ENCODE peak calls at places on chromosomes 6 and 20, in six cellular contexts. One of them, this sample, is unnamed.
A peak's percentile ranks its signal among the peaks of the same experiment; 100 is the strongest.

GRCh38 chr6:34536251-34536958 is 19.7 kb downstream of the SPDEF start:
- DNase-seq in stomach: peak; percentile 90
- DNase-seq in D721Med: no peak
- DNase-seq in neural progenitor cell: no peak
- DNase-seq in activated B cell treated with CpG ODN at 0.5 μM for 24 hours: no peak
- DNase-seq in neural crest cell: no peak
- DNase-seq in this sample: no peak

GRCh38 chr6:131059486-131059885 is 3.6 kb downstream of the EPB41L2 start:
- DNase-seq in stomach: no peak
- DNase-seq in D721Med: no peak
- DNase-seq in neural progenitor cell: no peak
- DNase-seq in activated B cell treated with CpG ODN at 0.5 μM for 24 hours: no peak
- DNase-seq in neural crest cell: no peak
- DNase-seq in this sample: no peak

GRCh38 chr6:113073611-113074191 is 726.6 kb downstream of the RFPL4B start:
- DNase-seq in stomach: no peak
- DNase-seq in D721Med: no peak
- DNase-seq in neural progenitor cell: no peak
- DNase-seq in activated B cell treated with CpG ODN at 0.5 μM for 24 hours: no peak
- DNase-seq in neural crest cell: no peak
- DNase-seq in this sample: no peak

GRCh38 chr20:10388571-10388970 is 45.5 kb downstream of the MKKS start:
- DNase-seq in stomach: no peak
- DNase-seq in D721Med: no peak
- DNase-seq in neural progenitor cell: no peak
- DNase-seq in activated B cell treated with CpG ODN at 0.5 μM for 24 hours: no peak
- DNase-seq in neural crest cell: no peak
- DNase-seq in this sample: no peak

GRCh38 chr20:50296450-50297375 is 106.1 kb downstream of the CEBPB start:
- DNase-seq in stomach: no peak
- DNase-seq in D721Med: no peak
- DNase-seq in neural progenitor cell: no peak
- DNase-seq in activated B cell treated with CpG ODN at 0.5 μM for 24 hours: no peak
- DNase-seq in neural crest cell: no peak
- DNase-seq in this sample: no peak

GRCh38 chr6:123515715-123516114 is 121.0 kb downstream of the TRDN start:
- DNase-seq in stomach: no peak
- DNase-seq in D721Med: no peak
- DNase-seq in neural progenitor cell: no peak
- DNase-seq in activated B cell treated with CpG ODN at 0.5 μM for 24 hours: no peak
- DNase-seq in neural crest cell: no peak
- DNase-seq in this sample: no peak

GRCh38 chr6:113879186-113880096 is 22.3 kb downstream of the MARCKS start:
- DNase-seq in stomach: peak; percentile 54
- DNase-seq in D721Med: no peak
- DNase-seq in neural progenitor cell: peak; percentile 68
- DNase-seq in activated B cell treated with CpG ODN at 0.5 μM for 24 hours: no peak
- DNase-seq in neural crest cell: peak; percentile 30
- DNase-seq in this sample: peak; percentile 36

GRCh38 chr6:12749531-12750379 is 33.2 kb downstream of the PHACTR1 start:
- DNase-seq in stomach: no peak
- DNase-seq in D721Med: peak; percentile 32
- DNase-seq in neural progenitor cell: peak; percentile 71
- DNase-seq in activated B cell treated with CpG ODN at 0.5 μM for 24 hours: no peak
- DNase-seq in neural crest cell: peak; percentile 28
- DNase-seq in this sample: peak; percentile 62

GRCh38 chr20:13857961-13858360 is 73.1 kb downstream of the NDUFAF5 start:
- DNase-seq in stomach: no peak
- DNase-seq in D721Med: no peak
- DNase-seq in neural progenitor cell: no peak
- DNase-seq in activated B cell treated with CpG ODN at 0.5 μM for 24 hours: no peak
- DNase-seq in neural crest cell: no peak
- DNase-seq in this sample: no peak

GRCh38 chr20:38132156-38132909 is 32.7 kb downstream of the TGM2 start:
- DNase-seq in stomach: no peak
- DNase-seq in D721Med: no peak
- DNase-seq in neural progenitor cell: no peak
- DNase-seq in activated B cell treated with CpG ODN at 0.5 μM for 24 hours: no peak
- DNase-seq in neural crest cell: no peak
- DNase-seq in this sample: no peak

GRCh38 chr6:113859349-113860164 is 2.4 kb downstream of the MARCKS start:
- DNase-seq in stomach: peak; percentile 52
- DNase-seq in D721Med: no peak
- DNase-seq in neural progenitor cell: peak; percentile 56
- DNase-seq in activated B cell treated with CpG ODN at 0.5 μM for 24 hours: peak; percentile 45
- DNase-seq in neural crest cell: no peak
- DNase-seq in this sample: no peak

GRCh38 chr6:113449051-113449450 is 408.1 kb upstream of the MARCKS start:
- DNase-seq in stomach: no peak
- DNase-seq in D721Med: no peak
- DNase-seq in neural progenitor cell: no peak
- DNase-seq in activated B cell treated with CpG ODN at 0.5 μM for 24 hours: no peak
- DNase-seq in neural crest cell: no peak
- DNase-seq in this sample: no peak

GRCh38 chr6:96911171-96911570 is 13.4 kb upstream of the KLHL32 start:
- DNase-seq in stomach: no peak
- DNase-seq in D721Med: no peak
- DNase-seq in neural progenitor cell: no peak
- DNase-seq in activated B cell treated with CpG ODN at 0.5 μM for 24 hours: no peak
- DNase-seq in neural crest cell: no peak
- DNase-seq in this sample: no peak

GRCh38 chr6:108441141-108441540 is 119.6 kb upstream of the FOXO3 start:
- DNase-seq in stomach: no peak
- DNase-seq in D721Med: no peak
- DNase-seq in neural progenitor cell: no peak
- DNase-seq in activated B cell treated with CpG ODN at 0.5 μM for 24 hours: no peak
- DNase-seq in neural crest cell: no peak
- DNase-seq in this sample: no peak

GRCh38 chr6:46410330-46410953 is 80.8 kb downstream of the RCAN2 start:
- DNase-seq in stomach: no peak
- DNase-seq in D721Med: no peak
- DNase-seq in neural progenitor cell: peak; percentile 11
- DNase-seq in activated B cell treated with CpG ODN at 0.5 μM for 24 hours: no peak
- DNase-seq in neural crest cell: no peak
- DNase-seq in this sample: no peak

GRCh38 chr6:19691465-19692167 is 145.6 kb upstream of the ID4 start:
- DNase-seq in stomach: no peak
- DNase-seq in D721Med: no peak
- DNase-seq in neural progenitor cell: peak; percentile 83
- DNase-seq in activated B cell treated with CpG ODN at 0.5 μM for 24 hours: no peak
- DNase-seq in neural crest cell: peak; percentile 46
- DNase-seq in this sample: peak; percentile 72

GRCh38 chr6:169420912-169421543 is 167.4 kb upstream of the THBS2 start:
- DNase-seq in stomach: peak; percentile 59
- DNase-seq in D721Med: no peak
- DNase-seq in neural progenitor cell: peak; percentile 75
- DNase-seq in activated B cell treated with CpG ODN at 0.5 μM for 24 hours: no peak
- DNase-seq in neural crest cell: peak; percentile 34
- DNase-seq in this sample: peak; percentile 49

DNA sequence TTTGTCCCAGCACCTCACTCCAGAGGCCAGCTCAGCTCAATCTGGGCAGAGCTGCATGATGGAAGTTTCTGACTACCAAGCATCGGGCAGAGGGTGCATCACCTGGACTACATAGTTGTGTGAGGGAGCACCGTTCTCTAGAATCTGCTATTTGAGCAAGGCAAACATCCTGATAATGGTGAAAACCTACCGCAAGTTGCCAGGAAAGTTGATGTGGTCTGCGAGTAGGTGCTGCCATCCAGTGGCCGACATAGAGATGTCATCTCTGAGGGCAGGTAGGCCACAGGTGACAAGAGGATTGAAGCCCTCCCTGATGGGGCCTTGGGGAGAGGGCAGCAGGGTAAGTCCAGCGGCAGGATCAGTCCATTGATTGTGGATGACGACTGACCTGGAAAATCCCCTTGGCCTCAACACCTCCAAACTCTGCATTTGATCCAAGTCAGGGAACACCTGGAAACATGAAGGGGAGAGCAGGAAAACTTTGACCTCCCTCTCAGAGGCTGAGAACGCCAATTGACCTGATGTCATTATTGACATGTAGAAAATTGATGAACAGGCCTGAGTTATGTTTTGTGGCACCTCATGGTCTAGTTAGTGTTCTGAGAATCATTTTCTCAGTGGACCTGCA is 3.9 kb upstream of the LPA start:
- DNase-seq in stomach: peak; percentile 48
- DNase-seq in D721Med: no peak
- DNase-seq in neural progenitor cell: peak; percentile 52
- DNase-seq in activated B cell treated with CpG ODN at 0.5 μM for 24 hours: no peak
- DNase-seq in neural crest cell: peak; percentile 3
- DNase-seq in this sample: peak; percentile 41
- TF ChIP-seq CTCF in stomach: peak; percentile 35
- TF ChIP-seq CTCF in D721Med: peak; percentile 33
- TF ChIP-seq CTCF in neural progenitor cell: peak; percentile 74
- TF ChIP-seq CTCF in activated B cell treated with CpG ODN at 0.5 μM for 24 hours: no peak
- TF ChIP-seq CTCF in neural crest cell: peak; percentile 63
- TF ChIP-seq CTCF in this sample: peak; percentile 45

GRCh38 chr20:56179051-56179450 is 69.5 kb upstream of the MC3R start:
- DNase-seq in stomach: no peak
- DNase-seq in D721Med: no peak
- DNase-seq in neural progenitor cell: no peak
- DNase-seq in activated B cell treated with CpG ODN at 0.5 μM for 24 hours: no peak
- DNase-seq in neural crest cell: no peak
- DNase-seq in this sample: no peak

GRCh38 chr20:56178219-56178618 is 70.3 kb upstream of the MC3R start:
- DNase-seq in stomach: no peak
- DNase-seq in D721Med: no peak
- DNase-seq in neural progenitor cell: no peak
- DNase-seq in activated B cell treated with CpG ODN at 0.5 μM for 24 hours: no peak
- DNase-seq in neural crest cell: no peak
- DNase-seq in this sample: no peak

GRCh38 chr20:56175884-56176283 is 72.6 kb upstream of the MC3R start:
- DNase-seq in stomach: no peak
- DNase-seq in D721Med: no peak
- DNase-seq in neural progenitor cell: no peak
- DNase-seq in activated B cell treated with CpG ODN at 0.5 μM for 24 hours: no peak
- DNase-seq in neural crest cell: no peak
- DNase-seq in this sample: no peak

DNA sequence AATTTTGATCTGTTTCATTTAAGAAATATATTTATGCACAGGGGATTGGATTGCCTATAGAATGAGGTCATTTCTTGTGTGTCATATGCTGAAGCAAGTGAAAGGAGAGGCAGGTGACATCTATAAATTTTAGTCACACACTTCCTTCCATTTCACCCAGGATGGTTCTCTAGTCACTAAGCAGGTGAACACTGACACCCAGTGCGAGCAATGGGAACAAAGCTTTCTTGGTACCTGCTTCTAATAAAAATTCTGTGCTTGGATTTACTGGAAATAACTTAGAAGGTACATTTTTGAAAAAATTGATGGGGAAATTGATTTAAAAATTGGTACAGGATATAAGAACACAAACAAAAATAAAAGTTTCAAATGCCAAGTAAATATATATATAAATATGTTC is 66.9 kb upstream of the MC3R start:
- DNase-seq in stomach: no peak
- DNase-seq in D721Med: no peak
- DNase-seq in neural progenitor cell: no peak
- DNase-seq in activated B cell treated with CpG ODN at 0.5 μM for 24 hours: no peak
- DNase-seq in neural crest cell: no peak
- DNase-seq in this sample: no peak
- TF ChIP-seq CTCF in stomach: no peak
- TF ChIP-seq CTCF in D721Med: no peak
- TF ChIP-seq CTCF in neural progenitor cell: peak; percentile 32
- TF ChIP-seq CTCF in activated B cell treated with CpG ODN at 0.5 μM for 24 hours: no peak
- TF ChIP-seq CTCF in neural crest cell: no peak
- TF ChIP-seq CTCF in this sample: no peak

GRCh38 chr6:1846611-1847010 is 236.9 kb downstream of the FOXC1 start:
- DNase-seq in stomach: no peak
- DNase-seq in D721Med: no peak
- DNase-seq in neural progenitor cell: no peak
- DNase-seq in activated B cell treated with CpG ODN at 0.5 μM for 24 hours: no peak
- DNase-seq in neural crest cell: no peak
- DNase-seq in this sample: no peak

GRCh38 chr6:1851681-1852456 is 242.2 kb downstream of the FOXC1 start:
- DNase-seq in stomach: no peak
- DNase-seq in D721Med: no peak
- DNase-seq in neural progenitor cell: no peak
- DNase-seq in activated B cell treated with CpG ODN at 0.5 μM for 24 hours: no peak
- DNase-seq in neural crest cell: no peak
- DNase-seq in this sample: no peak

GRCh38 chr6:1850581-1851157 is 241.0 kb downstream of the FOXC1 start:
- DNase-seq in stomach: no peak
- DNase-seq in D721Med: no peak
- DNase-seq in neural progenitor cell: no peak
- DNase-seq in activated B cell treated with CpG ODN at 0.5 μM for 24 hours: no peak
- DNase-seq in neural crest cell: no peak
- DNase-seq in this sample: no peak

GRCh38 chr6:1848752-1849151 is 239.0 kb downstream of the FOXC1 start:
- DNase-seq in stomach: no peak
- DNase-seq in D721Med: no peak
- DNase-seq in neural progenitor cell: no peak
- DNase-seq in activated B cell treated with CpG ODN at 0.5 μM for 24 hours: no peak
- DNase-seq in neural crest cell: no peak
- DNase-seq in this sample: no peak

DNA sequence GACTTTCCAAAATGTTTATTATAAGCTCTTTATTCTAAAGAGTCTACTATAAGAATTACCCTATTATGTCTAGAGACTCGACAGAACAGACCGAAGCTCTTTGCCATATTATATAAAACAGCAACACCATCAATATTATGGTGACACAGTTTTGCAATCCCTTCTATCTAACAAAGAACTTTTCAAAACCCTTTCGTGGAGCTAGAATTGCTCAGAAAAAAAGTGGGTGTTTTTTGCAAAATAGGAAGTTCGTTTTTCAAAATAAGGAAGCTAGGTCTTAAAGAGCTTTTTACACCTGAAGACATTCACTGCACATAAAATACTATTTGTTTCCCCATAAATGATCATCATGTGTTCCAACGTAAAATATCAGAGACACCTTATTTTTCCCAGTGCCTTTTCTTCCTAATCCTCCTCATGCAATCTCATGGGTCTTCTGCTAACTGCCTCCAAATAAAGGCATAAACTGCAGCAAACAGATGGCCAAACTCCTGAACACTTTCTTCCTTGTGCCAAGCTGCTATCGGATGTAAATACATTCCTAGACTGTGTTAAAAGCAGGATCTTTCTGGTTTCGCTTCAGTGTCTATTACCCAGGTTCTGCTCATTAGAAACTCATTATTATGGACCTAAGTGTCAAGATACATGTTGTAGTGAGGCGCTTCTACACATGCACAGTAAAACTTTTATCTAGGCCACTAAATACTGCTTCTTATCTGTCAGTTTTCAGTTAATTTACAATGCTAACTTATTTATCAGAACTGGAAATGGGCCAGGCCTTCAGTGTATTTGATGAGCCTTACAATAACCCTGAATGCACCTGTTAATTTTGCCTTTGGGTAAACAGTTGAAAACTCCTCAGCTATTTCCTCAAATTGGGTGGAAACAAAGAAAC is 240.2 kb downstream of the FOXC1 start:
- DNase-seq in stomach: no peak
- DNase-seq in D721Med: no peak
- DNase-seq in neural progenitor cell: no peak
- DNase-seq in activated B cell treated with CpG ODN at 0.5 μM for 24 hours: no peak
- DNase-seq in neural crest cell: no peak
- DNase-seq in this sample: no peak
- TF ChIP-seq CTCF in stomach: no peak
- TF ChIP-seq CTCF in D721Med: no peak
- TF ChIP-seq CTCF in neural progenitor cell: no peak
- TF ChIP-seq CTCF in activated B cell treated with CpG ODN at 0.5 μM for 24 hours: no peak
- TF ChIP-seq CTCF in neural crest cell: no peak
- TF ChIP-seq CTCF in this sample: no peak

GRCh38 chr20:25481235-25481917 is 73.9 kb downstream of the GINS1 start:
- DNase-seq in stomach: no peak
- DNase-seq in D721Med: no peak
- DNase-seq in neural progenitor cell: no peak
- DNase-seq in activated B cell treated with CpG ODN at 0.5 μM for 24 hours: no peak
- DNase-seq in neural crest cell: no peak
- DNase-seq in this sample: peak; percentile 20
- TF ChIP-seq CTCF in stomach: no peak
- TF ChIP-seq CTCF in D721Med: no peak
- TF ChIP-seq CTCF in neural progenitor cell: no peak
- TF ChIP-seq CTCF in activated B cell treated with CpG ODN at 0.5 μM for 24 hours: no peak
- TF ChIP-seq CTCF in neural crest cell: no peak
- TF ChIP-seq CTCF in this sample: no peak

This sample was measured in nephron progenitor cell.